ENCODE peak calls at places on chromosomes 7 and 10, in five cellular contexts. G is Peyer's patch, U is cardiac muscle cell, X is A549, A is HCT116. I is an unnamed sample.
A peak's percentile ranks its signal among the peaks of the same experiment; 100 is the strongest.

GRCh38 chr10:42519761-42520460 is 118.5 kb downstream of the ZNF33B start:
- DNase-seq in G (no peak), U (no peak), X (no peak), A (no peak), I (no peak)

GRCh38 chr10:119495061-119495505 is 47.4 kb downstream of the RGS10 start:
- DNase-seq in G (no peak), U (no peak), X (no peak), A (no peak), I (no peak)

GRCh38 chr10:35424680-35425285 is 88.5 kb downstream of the CCNY start:
- DNase-seq in G (no peak), U (no peak), X (no peak), A (no peak), I (peak; percentile 53)

GRCh38 chr7:50364645-50365044 is 60.1 kb downstream of the IKZF1 start:
- DNase-seq in G (no peak), U (no peak), X (no peak), A (no peak), I (no peak)

GRCh38 chr10:61262486-61263261 is 190.5 kb downstream of the TMEM26 start:
- DNase-seq in G (no peak), U (no peak), X (no peak), A (no peak), I (no peak)

GRCh38 chr10:11017575-11018425 is at the start of gene CELF2:
- DNase-seq in G (peak; percentile 30), U (peak; percentile 91), X (no peak), A (no peak), I (peak; percentile 70)

GRCh38 chr7:70241776-70242175 is 643.5 kb downstream of the AUTS2 start:
- DNase-seq in G (no peak), U (no peak), X (no peak), A (no peak), I (no peak)

GRCh38 chr10:102727037-102727818 is 12.8 kb downstream of the SFXN2 start:
- DNase-seq in G (no peak), U (no peak), X (no peak), A (no peak), I (no peak)

GRCh38 chr10:75530337-75530736 is 98.9 kb downstream of the LRMDA start:
- DNase-seq in G (no peak), U (no peak), X (peak; percentile 34), A (no peak), I (no peak)

GRCh38 chr10:4683137-4683536 is 142.9 kb upstream of the AKR1E2 start:
- DNase-seq in G (no peak), U (no peak), X (no peak), A (no peak), I (no peak)

GRCh38 chr7:149310113-149310836 is 48.3 kb downstream of the ZNF783 start:
- DNase-seq in G (no peak), U (peak; percentile 6), X (peak; percentile 87), A (peak; percentile 91), I (no peak)

GRCh38 chr10:76082956-76083355 is 651.5 kb downstream of the LRMDA start:
- DNase-seq in G (no peak), U (no peak), X (peak; percentile 24), A (peak; percentile 74), I (no peak)

GRCh38 chr7:156559001-156559400 is 81.6 kb upstream of the RNF32 start:
- DNase-seq in G (no peak), U (no peak), X (no peak), A (no peak), I (no peak)

GRCh38 chr7:124566576-124566975 is 199.0 kb downstream of the GPR37 start:
- DNase-seq in G (no peak), U (no peak), X (peak; percentile 1), A (no peak), I (no peak)

GRCh38 chr7:41045556-41046123 is 657.2 kb downstream of the INHBA start:
- DNase-seq in G (no peak), U (no peak), X (no peak), A (peak; percentile 22), I (peak; percentile 55)

GRCh38 chr7:23654508-23654907 is 25.5 kb upstream of the FAM221A start:
- DNase-seq in G (no peak), U (no peak), X (peak; percentile 13), A (peak; percentile 43), I (peak; percentile 82)

GRCh38 chr7:42693722-42694121 is 218.1 kb downstream of the C7orf25 start:
- DNase-seq in G (no peak), U (no peak), X (no peak), A (no peak), I (no peak)

GRCh38 chr10:1204434-1205326 is 148.5 kb downstream of the WDR37 start:
- DNase-seq in G (no peak), U (no peak), X (no peak), A (no peak), I (no peak)

GRCh38 chr10:133022784-133023115 is 65.0 kb upstream of the ADGRA1 start:
- DNase-seq in G (no peak), U (no peak), X (no peak), A (no peak), I (no peak)

GRCh38 chr10:122567056-122567660 is 6.6 kb downstream of the DMBT1 start:
- DNase-seq in G (no peak), U (peak; percentile 39), X (no peak), A (peak; percentile 28), I (peak; percentile 44)

GRCh38 chr7:76282344-76283253 is 19.9 kb upstream of the HSPB1 start:
- DNase-seq in G (no peak), U (peak; percentile 61), X (no peak), A (no peak), I (no peak)

DNA sequence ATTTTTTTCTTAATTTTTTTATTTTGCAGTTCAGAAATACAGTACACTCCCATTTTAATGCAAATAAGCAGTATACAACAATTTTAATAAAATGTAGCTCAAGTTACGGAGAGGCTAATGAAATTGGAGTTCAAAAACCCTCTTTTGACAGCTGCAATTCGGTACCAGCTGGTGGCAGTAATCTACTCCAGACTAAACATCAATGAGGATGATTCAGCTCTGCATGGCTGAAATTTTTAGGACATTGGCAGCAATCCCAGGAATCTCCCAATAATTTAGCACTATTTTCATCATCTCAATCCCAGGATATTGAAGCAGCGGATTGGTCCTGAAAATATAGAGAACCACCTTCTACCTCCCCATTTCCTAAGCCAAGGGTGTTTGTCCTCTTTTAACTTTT is 278.8 kb downstream of the CACNA2D1 start:
- DNase-seq in G (no peak), U (no peak), X (no peak), A (no peak), I (no peak)
- TF ChIP-seq CTCF in G (no peak), U (peak; percentile 45), X (peak; percentile 48), A (no peak), I (no peak)

GRCh38 chr10:73871295-73871914 is 3.0 kb downstream of the CAMK2G start:
- DNase-seq in G (no peak), U (no peak), X (no peak), A (no peak), I (no peak)
- H3K4me1 ChIP-seq in G (peaks cover 80% of the 10 kb centered on the region), U (peaks cover 26% of the 10 kb centered on the region), X (peaks cover 25% of the 10 kb centered on the region), A (peaks cover 37% of the 10 kb centered on the region), I (peaks cover 29% of the 10 kb centered on the region)

GRCh38 chr7:45940939-45941338 is 19.9 kb upstream of the IGFBP3 start:
- DNase-seq in G (no peak), U (no peak), X (no peak), A (no peak), I (no peak)

GRCh38 chr7:45937301-45937700 is 16.2 kb upstream of the IGFBP3 start:
- DNase-seq in G (no peak), U (no peak), X (no peak), A (no peak), I (no peak)

GRCh38 chr7:45939574-45939973 is 18.5 kb upstream of the IGFBP3 start:
- DNase-seq in G (no peak), U (no peak), X (no peak), A (no peak), I (no peak)

GRCh38 chr7:45937862-45938261 is 16.8 kb upstream of the IGFBP3 start:
- DNase-seq in G (no peak), U (no peak), X (no peak), A (no peak), I (no peak)

DNA sequence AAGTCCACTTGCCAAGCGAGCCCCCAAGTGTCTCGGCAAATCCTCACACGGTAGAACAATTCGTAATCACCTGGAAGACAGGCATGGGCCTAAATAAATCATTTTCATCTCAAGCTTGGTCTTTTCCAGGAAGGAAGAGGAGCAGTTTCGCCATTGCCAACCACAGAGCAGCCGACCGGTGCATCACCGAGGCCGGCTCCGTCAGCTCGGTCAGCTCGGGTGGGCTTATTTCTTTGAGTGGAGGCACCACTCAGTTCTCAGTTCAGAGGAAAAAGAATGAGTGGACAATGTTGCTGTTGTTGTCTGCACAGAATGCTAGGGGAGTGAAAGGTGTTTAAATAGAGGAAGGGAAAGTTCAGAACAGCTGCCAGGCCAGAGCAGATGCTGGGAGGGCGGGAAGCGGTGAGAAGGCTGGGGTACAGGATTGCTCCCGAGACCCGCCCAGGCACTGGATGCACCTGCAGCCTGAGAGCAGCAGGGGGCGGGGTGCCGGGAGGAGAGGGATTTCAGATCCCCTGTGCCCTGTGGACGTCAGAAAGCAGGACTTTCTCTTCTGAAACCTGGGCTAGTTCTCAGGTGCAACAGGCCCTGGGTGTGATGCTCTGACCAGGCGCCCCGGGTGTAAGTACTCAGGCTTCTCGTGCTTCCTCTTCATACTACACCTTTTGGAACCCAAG is 17.7 kb upstream of the IGFBP3 start:
- DNase-seq in G (no peak), U (peak; percentile 22), X (no peak), A (no peak), I (no peak)
- TF ChIP-seq CTCF in G (no peak), U (no peak), X (no peak), A (peak; percentile 8), I (peak; percentile 20)

DNA sequence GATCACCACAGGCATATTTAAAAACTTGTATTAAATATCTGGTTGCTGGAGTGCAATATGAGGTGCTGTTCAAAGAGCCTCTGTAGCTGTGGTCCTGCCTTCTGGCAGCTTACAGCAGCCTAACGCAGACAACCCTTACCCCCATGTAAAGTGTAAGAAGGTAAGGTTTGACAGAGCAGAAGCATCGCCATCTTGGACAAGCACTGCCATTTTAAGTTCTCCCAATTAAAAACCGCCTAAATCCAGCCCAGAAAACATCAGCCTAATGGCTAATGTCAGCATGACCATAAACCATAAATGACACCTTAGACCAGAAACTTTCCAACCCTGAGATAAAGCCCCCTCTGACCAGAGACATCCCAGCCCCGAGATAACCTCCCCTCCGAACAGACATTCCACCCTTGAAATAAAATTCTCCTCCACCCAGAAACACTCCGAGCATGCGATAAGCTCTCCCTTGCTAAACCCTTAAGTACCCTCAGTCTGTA is 5.3 kb upstream of the OIT3 start:
- DNase-seq in G (no peak), U (no peak), X (no peak), A (no peak), I (no peak)
- H3K4me1 ChIP-seq in G (no peaks in the 10 kb centered on the region), U (peaks cover 9% of the 10 kb centered on the region), X (no peaks in the 10 kb centered on the region), A (no peaks in the 10 kb centered on the region), I (no peaks in the 10 kb centered on the region)

GRCh38 chr10:86707505-86707904 is 39.2 kb downstream of the LDB3 start:
- DNase-seq in G (no peak), U (no peak), X (no peak), A (no peak), I (no peak)
- TF ChIP-seq CTCF in G (no peak), U (no peak), X (no peak), A (no peak), I (no peak)